ENCODE peak calls at places on chromosomes 12 and 14, in nine cellular contexts. One of them, this sample, is unnamed. For H3K36me3, the result is how much of the 10 kb centered on the place peaks cover.

GRCh38 chr14:56180754-56181542 is 62.7 kb downstream of the PELI2 start:
- DNase-seq in lower lobe of right lung: no peak
- DNase-seq in K562: no peak
- DNase-seq in BJ: no peak
- DNase-seq in right atrium auricular region: no peak
- DNase-seq in heart left ventricle: no peak
- DNase-seq in osteoblast: no peak
- DNase-seq in heart right ventricle: no peak
- DNase-seq in CD8-positive, alpha-beta T cell: no peak
- DNase-seq in this sample: no peak

GRCh38 chr14:37544407-37544806 is 50.6 kb downstream of the FOXA1 start:
- DNase-seq in CD8-positive, alpha-beta T cell: no peak
- DNase-seq in heart left ventricle: no peak
- DNase-seq in BJ: no peak
- DNase-seq in osteoblast: no peak
- DNase-seq in lower lobe of right lung: no peak
- DNase-seq in K562: no peak
- DNase-seq in right atrium auricular region: no peak
- DNase-seq in heart right ventricle: no peak
- DNase-seq in this sample: no peak

GRCh38 chr12:11171953-11172675 is 1.1 kb downstream of the SMIM10L1 start:
- DNase-seq in right atrium auricular region: no peak
- DNase-seq in heart left ventricle: no peak
- DNase-seq in lower lobe of right lung: no peak
- DNase-seq in osteoblast: peak
- DNase-seq in CD8-positive, alpha-beta T cell: no peak
- DNase-seq in K562: peak
- DNase-seq in heart right ventricle: no peak
- DNase-seq in BJ: peak
- DNase-seq in this sample: peak

GRCh38 chr14:81062816-81063215 is 107.4 kb downstream of the TSHR start:
- DNase-seq in osteoblast: no peak
- DNase-seq in K562: peak
- DNase-seq in CD8-positive, alpha-beta T cell: peak
- DNase-seq in lower lobe of right lung: no peak
- DNase-seq in heart left ventricle: no peak
- DNase-seq in right atrium auricular region: no peak
- DNase-seq in heart right ventricle: peak
- DNase-seq in BJ: no peak
- DNase-seq in this sample: no peak

GRCh38 chr14:104546021-104546491 is 33.5 kb upstream of the C14orf180 start:
- DNase-seq in right atrium auricular region: no peak
- DNase-seq in lower lobe of right lung: peak
- DNase-seq in K562: no peak
- DNase-seq in heart right ventricle: no peak
- DNase-seq in BJ: no peak
- DNase-seq in osteoblast: peak
- DNase-seq in heart left ventricle: peak
- DNase-seq in CD8-positive, alpha-beta T cell: no peak
- DNase-seq in this sample: no peak

GRCh38 chr14:39229222-39229543 is 4.5 kb upstream of the MIA2 start:
- DNase-seq in BJ: no peak
- DNase-seq in heart right ventricle: no peak
- DNase-seq in CD8-positive, alpha-beta T cell: peak
- DNase-seq in lower lobe of right lung: no peak
- DNase-seq in K562: no peak
- DNase-seq in heart left ventricle: no peak
- DNase-seq in right atrium auricular region: no peak
- DNase-seq in osteoblast: no peak
- DNase-seq in this sample: no peak

GRCh38 chr12:6167327-6168280 is 32.6 kb upstream of the CD9 start:
- DNase-seq in heart right ventricle: peak
- DNase-seq in right atrium auricular region: peak
- DNase-seq in CD8-positive, alpha-beta T cell: peak
- DNase-seq in lower lobe of right lung: peak
- DNase-seq in BJ: peak
- DNase-seq in heart left ventricle: peak
- DNase-seq in K562: peak
- DNase-seq in osteoblast: peak
- DNase-seq in this sample: no peak

GRCh38 chr12:115341442-115341841 is 657.5 kb upstream of the TBX3 start:
- DNase-seq in heart left ventricle: peak
- DNase-seq in osteoblast: peak
- DNase-seq in K562: no peak
- DNase-seq in right atrium auricular region: peak
- DNase-seq in lower lobe of right lung: no peak
- DNase-seq in CD8-positive, alpha-beta T cell: no peak
- DNase-seq in BJ: peak
- DNase-seq in heart right ventricle: peak
- DNase-seq in this sample: peak

GRCh38 chr12:111379942-111380554 is 11.2 kb upstream of the PHETA1 start:
- DNase-seq in heart right ventricle: no peak
- DNase-seq in heart left ventricle: no peak
- DNase-seq in osteoblast: peak
- DNase-seq in lower lobe of right lung: no peak
- DNase-seq in CD8-positive, alpha-beta T cell: no peak
- DNase-seq in K562: no peak
- DNase-seq in BJ: no peak
- DNase-seq in right atrium auricular region: no peak
- DNase-seq in this sample: no peak

GRCh38 chr14:63051966-63052365 is 6.7 kb upstream of the KCNH5 start:
- DNase-seq in heart right ventricle: no peak
- DNase-seq in lower lobe of right lung: no peak
- DNase-seq in right atrium auricular region: no peak
- DNase-seq in K562: no peak
- DNase-seq in BJ: no peak
- DNase-seq in osteoblast: no peak
- DNase-seq in heart left ventricle: no peak
- DNase-seq in CD8-positive, alpha-beta T cell: no peak
- DNase-seq in this sample: no peak

GRCh38 chr14:99117671-99118045 is 154.3 kb downstream of the BCL11B start:
- DNase-seq in CD8-positive, alpha-beta T cell: no peak
- DNase-seq in heart left ventricle: no peak
- DNase-seq in osteoblast: no peak
- DNase-seq in lower lobe of right lung: no peak
- DNase-seq in right atrium auricular region: peak
- DNase-seq in heart right ventricle: no peak
- DNase-seq in K562: no peak
- DNase-seq in BJ: no peak
- DNase-seq in this sample: no peak

GRCh38 chr14:95482967-95483842 is 33.2 kb downstream of the SYNE3 start:
- DNase-seq in BJ: peak
- DNase-seq in heart right ventricle: peak
- DNase-seq in heart left ventricle: peak
- DNase-seq in CD8-positive, alpha-beta T cell: no peak
- DNase-seq in right atrium auricular region: peak
- DNase-seq in K562: no peak
- DNase-seq in osteoblast: peak
- DNase-seq in lower lobe of right lung: peak
- DNase-seq in this sample: peak

GRCh38 chr14:36454599-36455240 is 65.3 kb downstream of the NKX2-1 start:
- DNase-seq in heart left ventricle: no peak
- DNase-seq in right atrium auricular region: no peak
- DNase-seq in osteoblast: no peak
- DNase-seq in lower lobe of right lung: no peak
- DNase-seq in CD8-positive, alpha-beta T cell: no peak
- DNase-seq in BJ: no peak
- DNase-seq in heart right ventricle: no peak
- DNase-seq in K562: no peak
- DNase-seq in this sample: no peak
- TF ChIP-seq CTCF in heart left ventricle: no peak
- TF ChIP-seq CTCF in right atrium auricular region: no peak
- TF ChIP-seq CTCF in osteoblast: no peak
- TF ChIP-seq CTCF in lower lobe of right lung: no peak
- TF ChIP-seq CTCF in CD8-positive, alpha-beta T cell: no peak
- TF ChIP-seq CTCF in BJ: no peak
- TF ChIP-seq CTCF in heart right ventricle: no peak
- TF ChIP-seq CTCF in K562: no peak
- TF ChIP-seq CTCF in this sample: no peak

GRCh38 chr14:44959538-44959937 is 2.2 kb downstream of the KLHL28 start:
- DNase-seq in heart left ventricle: no peak
- DNase-seq in BJ: no peak
- DNase-seq in CD8-positive, alpha-beta T cell: no peak
- DNase-seq in K562: no peak
- DNase-seq in osteoblast: no peak
- DNase-seq in lower lobe of right lung: no peak
- DNase-seq in right atrium auricular region: no peak
- DNase-seq in heart right ventricle: no peak
- DNase-seq in this sample: no peak

GRCh38 chr14:44952391-44953110 is 9.2 kb downstream of the KLHL28 start:
- DNase-seq in osteoblast: no peak
- DNase-seq in K562: no peak
- DNase-seq in BJ: no peak
- DNase-seq in CD8-positive, alpha-beta T cell: no peak
- DNase-seq in lower lobe of right lung: no peak
- DNase-seq in heart right ventricle: no peak
- DNase-seq in right atrium auricular region: no peak
- DNase-seq in heart left ventricle: no peak
- DNase-seq in this sample: no peak

GRCh38 chr14:44956866-44957265 is 4.9 kb downstream of the KLHL28 start:
- DNase-seq in osteoblast: no peak
- DNase-seq in BJ: no peak
- DNase-seq in heart right ventricle: no peak
- DNase-seq in heart left ventricle: no peak
- DNase-seq in CD8-positive, alpha-beta T cell: no peak
- DNase-seq in K562: no peak
- DNase-seq in right atrium auricular region: no peak
- DNase-seq in lower lobe of right lung: no peak
- DNase-seq in this sample: no peak

GRCh38 chr14:44954750-44955149 is 7.0 kb downstream of the KLHL28 start:
- DNase-seq in right atrium auricular region: no peak
- DNase-seq in heart right ventricle: no peak
- DNase-seq in K562: no peak
- DNase-seq in CD8-positive, alpha-beta T cell: no peak
- DNase-seq in osteoblast: no peak
- DNase-seq in lower lobe of right lung: no peak
- DNase-seq in heart left ventricle: no peak
- DNase-seq in BJ: no peak
- DNase-seq in this sample: no peak

DNA sequence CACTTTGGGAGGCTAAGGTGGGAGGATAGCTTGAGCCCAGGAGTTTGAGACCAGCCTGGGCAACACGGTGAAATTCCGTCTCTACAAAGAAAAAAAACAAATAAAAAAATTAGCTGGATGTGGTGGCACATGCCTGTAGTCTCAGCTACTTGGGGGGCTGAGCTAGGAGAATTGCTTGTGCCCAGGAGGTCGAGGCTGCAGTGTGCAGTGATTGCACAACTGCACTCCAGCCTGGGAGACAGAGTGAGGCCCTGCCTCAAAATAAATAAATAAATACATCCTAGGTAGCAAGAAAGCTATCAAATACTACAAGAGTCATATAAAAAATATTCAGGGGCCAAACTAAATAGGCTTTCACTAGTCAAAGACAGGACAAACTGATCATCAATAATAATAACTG is 6.2 kb downstream of the KLHL28 start:
- DNase-seq in heart right ventricle: no peak
- DNase-seq in right atrium auricular region: no peak
- DNase-seq in K562: no peak
- DNase-seq in BJ: no peak
- DNase-seq in CD8-positive, alpha-beta T cell: no peak
- DNase-seq in heart left ventricle: no peak
- DNase-seq in lower lobe of right lung: no peak
- DNase-seq in osteoblast: no peak
- DNase-seq in this sample: no peak
- H3K36me3 ChIP-seq in heart right ventricle: under half
- H3K36me3 ChIP-seq in right atrium auricular region: under half
- H3K36me3 ChIP-seq in K562: under half
- H3K36me3 ChIP-seq in BJ: under half
- H3K36me3 ChIP-seq in CD8-positive, alpha-beta T cell: under half
- H3K36me3 ChIP-seq in heart left ventricle: under half
- H3K36me3 ChIP-seq in lower lobe of right lung: under half
- H3K36me3 ChIP-seq in osteoblast: under half
- H3K36me3 ChIP-seq in this sample: under half

GRCh38 chr12:105427883-105428282 is 97.4 kb downstream of the C12orf75 start:
- DNase-seq in BJ: no peak
- DNase-seq in CD8-positive, alpha-beta T cell: no peak
- DNase-seq in right atrium auricular region: no peak
- DNase-seq in lower lobe of right lung: no peak
- DNase-seq in heart right ventricle: no peak
- DNase-seq in K562: no peak
- DNase-seq in heart left ventricle: no peak
- DNase-seq in osteoblast: no peak
- DNase-seq in this sample: no peak
- TF ChIP-seq CTCF in BJ: peak
- TF ChIP-seq CTCF in CD8-positive, alpha-beta T cell: no peak
- TF ChIP-seq CTCF in right atrium auricular region: no peak
- TF ChIP-seq CTCF in lower lobe of right lung: no peak
- TF ChIP-seq CTCF in heart right ventricle: no peak
- TF ChIP-seq CTCF in K562: no peak
- TF ChIP-seq CTCF in heart left ventricle: no peak
- TF ChIP-seq CTCF in osteoblast: peak
- TF ChIP-seq CTCF in this sample: peak

GRCh38 chr12:12582895-12583303 is 20.2 kb upstream of the DUSP16 start:
- DNase-seq in osteoblast: no peak
- DNase-seq in CD8-positive, alpha-beta T cell: no peak
- DNase-seq in right atrium auricular region: no peak
- DNase-seq in heart left ventricle: no peak
- DNase-seq in heart right ventricle: no peak
- DNase-seq in K562: no peak
- DNase-seq in BJ: no peak
- DNase-seq in lower lobe of right lung: no peak
- DNase-seq in this sample: no peak

GRCh38 chr12:12585115-12585862 is 22.6 kb upstream of the DUSP16 start:
- DNase-seq in lower lobe of right lung: no peak
- DNase-seq in osteoblast: no peak
- DNase-seq in CD8-positive, alpha-beta T cell: no peak
- DNase-seq in right atrium auricular region: no peak
- DNase-seq in heart left ventricle: no peak
- DNase-seq in K562: no peak
- DNase-seq in BJ: no peak
- DNase-seq in heart right ventricle: no peak
- DNase-seq in this sample: no peak

GRCh38 chr12:12586879-12587675 is 24.4 kb upstream of the DUSP16 start:
- DNase-seq in right atrium auricular region: no peak
- DNase-seq in lower lobe of right lung: no peak
- DNase-seq in heart right ventricle: no peak
- DNase-seq in osteoblast: no peak
- DNase-seq in heart left ventricle: no peak
- DNase-seq in K562: no peak
- DNase-seq in CD8-positive, alpha-beta T cell: no peak
- DNase-seq in BJ: no peak
- DNase-seq in this sample: no peak

GRCh38 chr12:12582193-12582881 is 19.7 kb upstream of the DUSP16 start:
- DNase-seq in BJ: no peak
- DNase-seq in right atrium auricular region: no peak
- DNase-seq in lower lobe of right lung: no peak
- DNase-seq in CD8-positive, alpha-beta T cell: no peak
- DNase-seq in K562: no peak
- DNase-seq in osteoblast: no peak
- DNase-seq in heart right ventricle: no peak
- DNase-seq in heart left ventricle: no peak
- DNase-seq in this sample: no peak

DNA sequence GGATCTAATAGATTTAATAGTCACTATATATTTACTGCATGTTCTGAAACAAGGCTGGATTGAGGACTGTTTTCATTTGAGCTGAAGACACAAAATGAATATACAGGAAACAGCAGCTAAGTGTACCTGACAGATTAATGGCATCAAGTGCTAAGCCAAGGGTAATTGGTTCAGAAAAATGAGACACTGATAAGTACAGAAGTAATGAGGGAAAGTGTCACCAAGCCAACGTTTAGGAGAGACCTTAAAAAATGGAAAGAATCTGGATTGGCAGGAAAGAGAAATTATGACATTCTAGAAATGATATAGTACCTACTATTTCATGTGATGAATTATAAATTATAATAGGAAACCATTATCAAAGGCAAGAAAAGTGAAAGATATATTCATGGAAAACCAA is 20.8 kb upstream of the DUSP16 start:
- DNase-seq in right atrium auricular region: no peak
- DNase-seq in heart right ventricle: no peak
- DNase-seq in lower lobe of right lung: no peak
- DNase-seq in CD8-positive, alpha-beta T cell: no peak
- DNase-seq in osteoblast: no peak
- DNase-seq in heart left ventricle: no peak
- DNase-seq in K562: no peak
- DNase-seq in BJ: no peak
- DNase-seq in this sample: no peak
- H3K36me3 ChIP-seq in right atrium auricular region: under half
- H3K36me3 ChIP-seq in heart right ventricle: under half
- H3K36me3 ChIP-seq in lower lobe of right lung: under half
- H3K36me3 ChIP-seq in CD8-positive, alpha-beta T cell: under half
- H3K36me3 ChIP-seq in osteoblast: under half
- H3K36me3 ChIP-seq in heart left ventricle: under half
- H3K36me3 ChIP-seq in K562: under half
- H3K36me3 ChIP-seq in BJ: under half
- H3K36me3 ChIP-seq in this sample: under half